ENCODE peak calls at places on chromosomes 5 and 9, in four cellular contexts. One of them, this sample, is unnamed.

GRCh38 chr9:8332296-8332695 is 532.7 kb upstream of the DMAC1 start:
- DNase-seq in Caki2: no peak
- DNase-seq in WTC11: no peak
- DNase-seq in upper lobe of right lung: no peak
- DNase-seq in this sample: no peak

GRCh38 chr5:59125961-59126360 is 543.1 kb downstream of the RAB3C start:
- DNase-seq in WTC11: no peak
- DNase-seq in upper lobe of right lung: no peak
- DNase-seq in Caki2: no peak
- DNase-seq in this sample: no peak

GRCh38 chr9:133531293-133531692 is 3.2 kb upstream of the ADAMTSL2 start:
- DNase-seq in WTC11: no peak
- DNase-seq in upper lobe of right lung: no peak
- DNase-seq in Caki2: no peak
- DNase-seq in this sample: no peak

GRCh38 chr9:127968046-127968445 is 12.7 kb downstream of the EEIG1 start:
- DNase-seq in Caki2: peak; percentile 83
- DNase-seq in WTC11: no peak
- DNase-seq in upper lobe of right lung: no peak
- DNase-seq in this sample: no peak

GRCh38 chr9:77910216-77910615 is 121.4 kb downstream of the GNAQ start:
- DNase-seq in Caki2: no peak
- DNase-seq in WTC11: no peak
- DNase-seq in upper lobe of right lung: no peak
- DNase-seq in this sample: peak; percentile 51

GRCh38 chr5:116037236-116037822 is 5.1 kb downstream of the ARL14EPL start:
- DNase-seq in upper lobe of right lung: no peak
- DNase-seq in WTC11: no peak
- DNase-seq in Caki2: no peak
- DNase-seq in this sample: no peak

GRCh38 chr9:98097836-98098235 is 21.2 kb downstream of the TRIM14 start:
- DNase-seq in WTC11: no peak
- DNase-seq in upper lobe of right lung: no peak
- DNase-seq in Caki2: no peak
- DNase-seq in this sample: no peak

GRCh38 chr5:6713274-6714181 is at the start of gene TENT4A:
- DNase-seq in upper lobe of right lung: peak; percentile 75
- DNase-seq in WTC11: no peak
- DNase-seq in Caki2: no peak
- DNase-seq in this sample: no peak

GRCh38 chr5:55851675-55851979 is 470 bp downstream of the IL31RA start:
- DNase-seq in upper lobe of right lung: no peak
- DNase-seq in Caki2: no peak
- DNase-seq in WTC11: no peak
- DNase-seq in this sample: no peak

GRCh38 chr9:129962889-129963703 is 79.9 kb downstream of the FNBP1 start:
- DNase-seq in Caki2: no peak
- DNase-seq in WTC11: peak; percentile 30
- DNase-seq in upper lobe of right lung: peak; percentile 57
- DNase-seq in this sample: no peak

GRCh38 chr5:127306647-127307046 is 16.1 kb downstream of the MEGF10 start:
- DNase-seq in WTC11: no peak
- DNase-seq in upper lobe of right lung: no peak
- DNase-seq in Caki2: no peak
- DNase-seq in this sample: no peak

GRCh38 chr5:124755565-124755964 is 9.1 kb upstream of the ZNF608 start:
- DNase-seq in WTC11: no peak
- DNase-seq in upper lobe of right lung: no peak
- DNase-seq in Caki2: peak; percentile 40
- DNase-seq in this sample: peak; percentile 84

GRCh38 chr5:22986281-22986680 is 133.1 kb upstream of the CDH12 start:
- DNase-seq in Caki2: no peak
- DNase-seq in upper lobe of right lung: no peak
- DNase-seq in WTC11: no peak
- DNase-seq in this sample: no peak

GRCh38 chr9:130213898-130214761 is 41.9 kb downstream of the NCS1 start:
- DNase-seq in upper lobe of right lung: no peak
- DNase-seq in WTC11: peak; percentile 71
- DNase-seq in Caki2: peak; percentile 42
- DNase-seq in this sample: no peak

GRCh38 chr5:149271195-149271716 is 403 bp upstream of the AFAP1L1 start:
- DNase-seq in upper lobe of right lung: no peak
- DNase-seq in WTC11: peak; percentile 65
- DNase-seq in Caki2: peak; percentile 33
- DNase-seq in this sample: no peak

GRCh38 chr9:34454571-34455065 is 3.8 kb downstream of the FAM219A start:
- DNase-seq in WTC11: no peak
- DNase-seq in upper lobe of right lung: no peak
- DNase-seq in Caki2: peak; percentile 84
- DNase-seq in this sample: peak; percentile 82

GRCh38 chr5:17679597-17680187 is 45.4 kb downstream of the TAF11L14 start:
- DNase-seq in WTC11: no peak
- DNase-seq in Caki2: no peak
- DNase-seq in upper lobe of right lung: no peak
- DNase-seq in this sample: no peak

GRCh38 chr5:147515269-147515668 is 5.4 kb upstream of the DPYSL3 start:
- DNase-seq in Caki2: no peak
- DNase-seq in WTC11: no peak
- DNase-seq in upper lobe of right lung: no peak
- DNase-seq in this sample: no peak

GRCh38 chr5:157558089-157558595 is 17.4 kb downstream of the ADAM19 start:
- DNase-seq in Caki2: peak; percentile 81
- DNase-seq in WTC11: no peak
- DNase-seq in upper lobe of right lung: no peak
- DNase-seq in this sample: no peak

GRCh38 chr5:71695561-71695960 is 23.5 kb upstream of the CARTPT start:
- DNase-seq in WTC11: no peak
- DNase-seq in Caki2: no peak
- DNase-seq in upper lobe of right lung: no peak
- DNase-seq in this sample: no peak

GRCh38 chr5:154899107-154899816 is 38.7 kb downstream of the GEMIN5 start:
- DNase-seq in WTC11: no peak
- DNase-seq in Caki2: no peak
- DNase-seq in upper lobe of right lung: peak; percentile 75
- DNase-seq in this sample: no peak

GRCh38 chr5:168423478-168423877 is 62.8 kb upstream of the RARS1 start:
- DNase-seq in WTC11: no peak
- DNase-seq in upper lobe of right lung: no peak
- DNase-seq in Caki2: no peak
- DNase-seq in this sample: no peak

GRCh38 chr9:131271506-131271931 is 4.8 kb downstream of the FAM78A start:
- DNase-seq in Caki2: no peak
- DNase-seq in WTC11: no peak
- DNase-seq in upper lobe of right lung: no peak
- DNase-seq in this sample: peak; percentile 79

GRCh38 chr5:57244331-57244730 is 70.5 kb downstream of the GPBP1 start:
- DNase-seq in Caki2: no peak
- DNase-seq in upper lobe of right lung: no peak
- DNase-seq in WTC11: no peak
- DNase-seq in this sample: no peak

GRCh38 chr9:92607773-92608172 is 62.2 kb downstream of the IPPK start:
- DNase-seq in upper lobe of right lung: no peak
- DNase-seq in WTC11: no peak
- DNase-seq in Caki2: no peak
- DNase-seq in this sample: peak; percentile 67

GRCh38 chr9:88746029-88746743 is 211.2 kb downstream of the NXNL2 start:
- DNase-seq in Caki2: no peak
- DNase-seq in upper lobe of right lung: no peak
- DNase-seq in WTC11: no peak
- DNase-seq in this sample: no peak

GRCh38 chr5:164119806-164120440 is 614.5 kb downstream of the MAT2B start:
- DNase-seq in Caki2: peak; percentile 46
- DNase-seq in upper lobe of right lung: no peak
- DNase-seq in WTC11: peak; percentile 33
- DNase-seq in this sample: no peak

GRCh38 chr9:29691758-29692407 is 2118.6 kb upstream of the C9orf72 start:
- DNase-seq in upper lobe of right lung: no peak
- DNase-seq in Caki2: no peak
- DNase-seq in WTC11: peak; percentile 69
- DNase-seq in this sample: peak; percentile 2

GRCh38 chr5:140926903-140927573 is 939 bp downstream of the PCDHAC1 start:
- DNase-seq in Caki2: no peak
- DNase-seq in upper lobe of right lung: peak; percentile 72
- DNase-seq in WTC11: peak; percentile 61
- DNase-seq in this sample: peak; percentile 3

This sample was measured in putamen.